ENCODE peak calls at places on chromosomes 6 and 20, in eight cellular contexts. V is AG04450, E is SK-N-SH, P is fibroblast of lung, A is epithelial cell of esophagus, U is Calu3, J is colonic mucosa, G is sigmoid colon. R is an unnamed sample.

GRCh38 chr6:28211840-28212509 is 13.1 kb upstream of the ZSCAN9 start:
- DNase-seq in V (no peak), E (no peak), P (peak), A (no peak), U (peak), J (no peak), G (no peak), R (no peak)

GRCh38 chr6:137536104-137536773 is 42.0 kb upstream of the OLIG3 start:
- DNase-seq in V (no peak), E (no peak), P (no peak), A (no peak), U (no peak), J (no peak), G (no peak), R (no peak)

GRCh38 chr6:11055127-11055627 is 11.1 kb upstream of the ELOVL2 start:
- DNase-seq in V (no peak), E (no peak), P (peak), A (no peak), U (no peak), J (no peak), G (no peak), R (no peak)

GRCh38 chr6:131931063-131931745 is 20.0 kb downstream of the CCN2 start:
- DNase-seq in V (no peak), E (no peak), P (peak), A (no peak), U (no peak), J (no peak), G (no peak), R (peak)

GRCh38 chr6:166106076-166106686 is 61.5 kb downstream of the TBXT start:
- DNase-seq in V (peak), E (peak), P (peak), A (peak), U (peak), J (peak), G (peak), R (peak)

GRCh38 chr6:166630421-166630820 is 3.4 kb upstream of the RPS6KA2 start:
- DNase-seq in V (no peak), E (no peak), P (no peak), A (no peak), U (no peak), J (no peak), G (no peak), R (no peak)

GRCh38 chr6:139277161-139277560 is 14.6 kb downstream of the TXLNB start:
- DNase-seq in V (no peak), E (no peak), P (peak), A (no peak), U (no peak), J (no peak), G (no peak), R (no peak)

GRCh38 chr6:154995241-154996162 is at the start of gene TIAM2:
- DNase-seq in V (no peak), E (peak), P (no peak), A (no peak), U (peak), J (no peak), G (no peak), R (no peak)

GRCh38 chr20:32960849-32961731 is 43.1 kb downstream of the SUN5 start:
- DNase-seq in V (no peak), E (peak), P (no peak), A (no peak), U (no peak), J (no peak), G (peak), R (no peak)

GRCh38 chr6:32685603-32686002 is 19.1 kb upstream of the HLA-DQB1 start:
- DNase-seq in V (no peak), E (no peak), P (no peak), A (no peak), U (no peak), J (no peak), G (no peak), R (no peak)

GRCh38 chr6:108616544-108616943 is 55.8 kb downstream of the FOXO3 start:
- DNase-seq in V (no peak), E (no peak), P (peak), A (peak), U (no peak), J (no peak), G (no peak), R (peak)

GRCh38 chr6:41708856-41709255 is 26.6 kb downstream of the TFEB start:
- DNase-seq in V (no peak), E (no peak), P (no peak), A (no peak), U (no peak), J (no peak), G (no peak), R (no peak)

GRCh38 chr6:35471836-35472345 is 3.7 kb downstream of the RPL10A start:
- DNase-seq in V (no peak), E (no peak), P (no peak), A (no peak), U (no peak), J (no peak), G (no peak), R (no peak)

GRCh38 chr6:15358579-15359327 is 112.9 kb downstream of the JARID2 start:
- DNase-seq in V (no peak), E (no peak), P (no peak), A (no peak), U (no peak), J (no peak), G (no peak), R (no peak)

GRCh38 chr6:160215232-160215631 is 43.4 kb downstream of the SLC22A2 start:
- DNase-seq in V (no peak), E (no peak), P (no peak), A (peak), U (no peak), J (no peak), G (no peak), R (no peak)

GRCh38 chr6:146981981-146982380 is 222.2 kb upstream of the STXBP5 start:
- DNase-seq in V (no peak), E (no peak), P (no peak), A (no peak), U (no peak), J (no peak), G (no peak), R (no peak)

GRCh38 chr6:166436195-166437139 is 53.7 kb upstream of the MPC1 start:
- DNase-seq in V (no peak), E (peak), P (no peak), A (no peak), U (no peak), J (no peak), G (no peak), R (no peak)

GRCh38 chr6:84921891-84922290 is 157.5 kb upstream of the TBX18 start:
- DNase-seq in V (no peak), E (no peak), P (no peak), A (no peak), U (no peak), J (no peak), G (no peak), R (no peak)

GRCh38 chr6:110421749-110422443 is 6.5 kb upstream of the DDO start:
- DNase-seq in V (no peak), E (no peak), P (no peak), A (no peak), U (no peak), J (no peak), G (no peak), R (no peak)

GRCh38 chr6:44458551-44458950 is 71.0 kb downstream of the CDC5L start:
- DNase-seq in V (no peak), E (no peak), P (no peak), A (no peak), U (no peak), J (no peak), G (no peak), R (no peak)

GRCh38 chr20:62433655-62434054 is 6.3 kb upstream of the RBBP8NL start:
- DNase-seq in V (no peak), E (no peak), P (no peak), A (no peak), U (no peak), J (peak), G (peak), R (peak)

GRCh38 chr20:23393999-23394775 is 27.1 kb downstream of the NAPB start:
- DNase-seq in V (no peak), E (no peak), P (no peak), A (no peak), U (no peak), J (no peak), G (no peak), R (peak)

GRCh38 chr20:38043512-38044300 is 10.2 kb downstream of the RPRD1B start:
- DNase-seq in V (no peak), E (no peak), P (peak), A (peak), U (no peak), J (no peak), G (no peak), R (peak)

GRCh38 chr20:50693001-50693400 is 1.7 kb upstream of the RIPOR3 start:
- DNase-seq in V (no peak), E (no peak), P (peak), A (no peak), U (no peak), J (no peak), G (no peak), R (peak)

GRCh38 chr6:85078071-85078470 is 313.7 kb upstream of the TBX18 start:
- DNase-seq in V (peak), E (no peak), P (peak), A (peak), U (peak), J (no peak), G (no peak), R (peak)

GRCh38 chr6:139054001-139054400 is 25.5 kb downstream of the ABRACL start:
- DNase-seq in V (no peak), E (no peak), P (no peak), A (no peak), U (no peak), J (no peak), G (no peak), R (no peak)

GRCh38 chr20:48124181-48124782 is 339.0 kb upstream of the SULF2 start:
- DNase-seq in V (no peak), E (no peak), P (no peak), A (no peak), U (no peak), J (no peak), G (peak), R (no peak)

GRCh38 chr6:135583256-135583758 is 85.8 kb upstream of the AHI1 start:
- DNase-seq in V (peak), E (no peak), P (peak), A (peak), U (no peak), J (no peak), G (no peak), R (peak)

GRCh38 chr20:31652917-31653385 is 15.2 kb downstream of the COX4I2 start:
- DNase-seq in V (no peak), E (peak), P (peak), A (peak), U (no peak), J (no peak), G (no peak), R (peak)

GRCh38 chr20:19291818-19292132 is 79.3 kb downstream of the SLC24A3 start:
- DNase-seq in V (no peak), E (no peak), P (no peak), A (no peak), U (no peak), J (no peak), G (no peak), R (no peak)

GRCh38 chr20:36470482-36471062 is 70.7 kb upstream of the MYL9 start:
- DNase-seq in V (no peak), E (no peak), P (no peak), A (no peak), U (no peak), J (no peak), G (no peak), R (no peak)

GRCh38 chr6:51901766-51902165 is 185.6 kb downstream of the PKHD1 start:
- DNase-seq in V (no peak), E (no peak), P (no peak), A (no peak), U (no peak), J (no peak), G (no peak), R (no peak)

GRCh38 chr6:12103158-12103557 is 91.0 kb downstream of the HIVEP1 start:
- DNase-seq in V (no peak), E (peak), P (no peak), A (no peak), U (no peak), J (no peak), G (no peak), R (no peak)

GRCh38 chr20:14189794-14190402 is 147.5 kb downstream of the FLRT3 start:
- DNase-seq in V (peak), E (peak), P (peak), A (peak), U (peak), J (peak), G (no peak), R (peak)
- TF ChIP-seq CTCF in V (peak), E (peak), P (peak), A (peak), U (no peak), J (no peak), G (peak), R (peak)

GRCh38 chr20:41534842-41535241 is 83.3 kb downstream of the CHD6 start:
- DNase-seq in V (no peak), E (no peak), P (peak), A (peak), U (no peak), J (no peak), G (no peak), R (peak)

GRCh38 chr20:41537865-41538264 is 80.3 kb downstream of the CHD6 start:
- DNase-seq in V (no peak), E (no peak), P (no peak), A (no peak), U (no peak), J (no peak), G (no peak), R (no peak)

GRCh38 chr20:41540459-41540858 is 77.7 kb downstream of the CHD6 start:
- DNase-seq in V (no peak), E (no peak), P (no peak), A (no peak), U (no peak), J (no peak), G (no peak), R (no peak)

GRCh38 chr20:41540916-41541315 is 77.3 kb downstream of the CHD6 start:
- DNase-seq in V (no peak), E (peak), P (no peak), A (no peak), U (no peak), J (no peak), G (no peak), R (peak)

DNA sequence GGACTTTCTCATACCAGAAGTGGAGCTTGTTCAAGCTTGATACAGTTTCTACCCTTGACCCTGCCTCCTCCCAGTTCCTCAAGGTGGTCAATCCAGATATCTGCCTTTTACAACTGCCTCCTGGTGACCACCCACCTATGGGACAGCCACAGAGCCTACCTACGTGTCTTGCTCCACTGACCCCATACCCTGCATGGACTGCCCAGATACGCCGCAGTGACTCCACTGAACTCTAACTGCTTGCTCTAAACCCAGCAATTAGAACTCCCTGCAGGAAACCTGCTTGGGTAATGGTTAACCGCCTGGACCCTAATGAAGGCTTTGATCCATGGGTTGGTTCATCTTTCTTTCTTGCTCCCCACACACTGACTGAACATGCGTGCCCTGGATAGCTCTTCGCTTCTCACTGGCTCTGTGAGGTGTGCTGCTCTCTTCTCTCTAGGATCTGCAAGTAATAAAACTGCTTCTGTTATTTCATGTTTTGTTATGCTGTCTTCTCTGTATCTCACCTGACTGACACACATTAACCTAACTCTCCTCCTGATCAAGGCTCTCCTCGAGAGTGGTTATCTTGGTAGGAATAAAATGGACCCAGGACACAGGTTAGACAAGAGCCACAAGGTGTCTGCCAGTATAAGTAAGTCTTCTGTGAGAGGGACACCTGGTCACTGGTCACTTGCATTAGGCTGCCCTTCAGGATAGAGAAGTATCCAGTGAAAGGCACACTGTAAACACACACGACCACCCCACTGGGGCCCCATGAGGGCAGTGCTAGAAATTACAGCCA is 79.2 kb downstream of the CHD6 start:
- DNase-seq in V (no peak), E (no peak), P (no peak), A (no peak), U (no peak), J (no peak), G (no peak), R (no peak)
- TF ChIP-seq CTCF in V (no peak), E (no peak), P (no peak), A (no peak), U (no peak), J (no peak), G (no peak), R (no peak)

GRCh38 chr6:106748547-106749207 is 119.3 kb downstream of the QRSL1 start:
- DNase-seq in V (no peak), E (no peak), P (no peak), A (no peak), U (no peak), J (no peak), G (no peak), R (no peak)
- TF ChIP-seq CTCF in V (peak), E (no peak), P (no peak), A (peak), U (no peak), J (no peak), G (no peak), R (no peak)

DNA sequence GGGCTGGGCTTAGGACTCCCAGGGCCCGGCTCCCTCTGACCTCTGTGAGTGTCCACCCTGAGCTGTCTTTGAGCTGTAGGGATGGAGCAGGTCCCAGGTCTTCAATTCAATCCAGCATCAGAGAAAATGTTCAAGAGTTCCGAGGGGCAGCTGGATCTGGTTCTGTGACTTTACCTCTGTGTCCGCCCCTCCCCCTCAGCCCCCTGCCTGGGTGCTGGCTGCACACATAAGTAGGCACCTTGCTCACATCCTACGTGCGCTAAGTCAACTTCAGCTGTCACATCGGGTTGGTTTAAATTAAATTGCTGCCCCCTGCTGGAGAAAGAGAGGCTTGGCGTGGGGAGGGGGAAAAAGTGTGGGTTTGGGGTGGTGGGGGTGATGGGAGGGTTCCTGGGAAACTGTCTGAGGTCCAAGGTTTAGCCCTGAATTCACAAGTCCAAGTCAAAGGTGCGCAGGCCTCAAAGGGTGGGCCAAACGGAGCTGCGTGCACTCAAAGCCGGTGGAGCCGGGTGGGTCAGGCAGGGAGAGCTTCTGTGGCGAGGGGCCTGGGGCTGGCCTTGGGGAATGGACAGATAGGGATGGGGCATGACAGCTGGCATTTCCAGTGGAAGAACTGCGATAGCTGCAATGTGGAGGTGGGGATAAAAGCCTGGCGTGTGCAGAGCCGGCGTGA is 3.0 kb downstream of the WFDC5 start:
- DNase-seq in V (no peak), E (peak), P (peak), A (peak), U (peak), J (no peak), G (no peak), R (peak)
- TF ChIP-seq CTCF in V (peak), E (peak), P (peak), A (peak), U (peak), J (peak), G (no peak), R (peak)

DNA sequence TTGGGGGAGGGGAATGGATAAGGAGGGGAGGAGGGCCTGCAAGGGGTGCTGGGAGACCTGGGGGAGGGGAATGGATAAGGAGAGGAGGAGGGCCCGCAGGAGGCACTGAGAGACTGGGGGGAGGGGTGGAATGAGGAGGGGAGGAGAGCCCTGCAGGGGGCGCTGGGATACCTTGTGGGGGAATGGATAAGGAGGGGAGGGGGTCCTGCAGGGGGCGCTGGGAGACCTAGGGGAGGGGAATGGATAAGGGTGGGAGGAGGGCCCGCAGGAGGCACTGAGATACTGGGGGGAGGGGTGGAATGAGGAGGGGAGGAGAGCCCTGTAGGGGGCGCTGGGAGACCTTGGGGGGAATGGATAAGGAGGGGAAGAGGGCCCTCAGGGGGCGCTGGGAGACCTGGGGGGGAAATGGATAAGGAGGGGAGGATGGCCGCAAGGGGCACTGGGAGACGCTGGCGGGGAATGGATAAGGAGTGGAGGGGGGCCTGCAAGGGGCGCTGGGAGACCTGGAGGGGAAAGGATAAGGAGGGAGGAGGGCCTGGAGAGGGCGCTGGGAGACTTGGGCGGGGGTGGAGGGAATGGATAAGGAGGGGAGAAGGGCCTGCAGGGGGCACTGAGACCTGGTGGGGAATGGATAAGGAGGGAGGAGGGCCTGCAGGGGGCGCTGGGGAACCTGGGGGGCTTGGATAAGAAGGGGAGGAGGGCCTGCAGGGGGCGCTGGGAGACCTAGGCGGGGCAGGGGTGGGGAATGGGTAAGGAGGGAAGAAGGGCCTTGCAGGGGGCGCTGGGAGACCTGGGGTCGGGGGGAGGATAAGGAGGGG is 1.3 kb upstream of the CTCFL start:
- DNase-seq in V (no peak), E (peak), P (no peak), A (no peak), U (peak), J (peak), G (no peak), R (no peak)
- TF ChIP-seq CTCF in V (no peak), E (no peak), P (no peak), A (no peak), U (peak), J (no peak), G (no peak), R (no peak)

R was measured in foreskin fibroblast.